ENCODE peak calls at places on chromosomes 13 and 19, in seven cellular contexts. U is GM12892, I is GM23338, G is stomach, E is GM12891, D is upper lobe of left lung, W is HL-60. O is an unnamed sample.

GRCh38 chr13:113545931-113546516 is 38.5 kb upstream of the TFDP1 start:
- DNase-seq in D (no peak), G (no peak), E (no peak), W (no peak), I (no peak), U (no peak), O (peak)

GRCh38 chr13:29923554-29924481 is 73.4 kb upstream of the UBL3 start:
- DNase-seq in E (peak), W (peak), U (peak), D (peak), I (peak), G (peak), O (peak)

GRCh38 chr19:23415034-23415433 is 19.8 kb upstream of the ZNF91 start:
- DNase-seq in D (no peak), I (peak), E (no peak), U (no peak), G (no peak), W (no peak), O (peak)

GRCh38 chr13:112072531-112073244 is 5.7 kb downstream of the SOX1 start:
- DNase-seq in I (peak), U (no peak), E (no peak), W (no peak), D (no peak), G (no peak), O (no peak)

GRCh38 chr13:36124236-36124822 is 6.9 kb downstream of the DCLK1 start:
- DNase-seq in W (no peak), E (no peak), U (no peak), G (no peak), I (no peak), D (no peak), O (no peak)

GRCh38 chr19:47122359-47123335 is 8.0 kb upstream of the SAE1 start:
- DNase-seq in U (no peak), W (no peak), I (no peak), E (no peak), D (no peak), G (no peak), O (no peak)

GRCh38 chr13:111116830-111117229 is 1.7 kb downstream of the ARHGEF7 start:
- DNase-seq in D (no peak), G (no peak), U (no peak), I (no peak), E (no peak), W (no peak), O (no peak)

GRCh38 chr13:62767473-62767872 is 1351.8 kb upstream of the PCDH20 start:
- DNase-seq in D (no peak), G (no peak), I (no peak), E (no peak), W (no peak), U (no peak), O (no peak)

GRCh38 chr13:101303512-101303911 is 112.8 kb downstream of the NALCN start:
- DNase-seq in U (no peak), E (no peak), I (no peak), W (no peak), G (no peak), D (no peak), O (no peak)

GRCh38 chr13:50124536-50125305 is 109.5 kb downstream of the KCNRG start:
- DNase-seq in D (peak), E (peak), U (no peak), W (peak), I (peak), G (peak), O (peak)
- TF ChIP-seq POLR2AphosphoS5 in D (peak), E (no peak), U (no peak), W (peak), I (no peak), G (no peak), O (no peak)

DNA sequence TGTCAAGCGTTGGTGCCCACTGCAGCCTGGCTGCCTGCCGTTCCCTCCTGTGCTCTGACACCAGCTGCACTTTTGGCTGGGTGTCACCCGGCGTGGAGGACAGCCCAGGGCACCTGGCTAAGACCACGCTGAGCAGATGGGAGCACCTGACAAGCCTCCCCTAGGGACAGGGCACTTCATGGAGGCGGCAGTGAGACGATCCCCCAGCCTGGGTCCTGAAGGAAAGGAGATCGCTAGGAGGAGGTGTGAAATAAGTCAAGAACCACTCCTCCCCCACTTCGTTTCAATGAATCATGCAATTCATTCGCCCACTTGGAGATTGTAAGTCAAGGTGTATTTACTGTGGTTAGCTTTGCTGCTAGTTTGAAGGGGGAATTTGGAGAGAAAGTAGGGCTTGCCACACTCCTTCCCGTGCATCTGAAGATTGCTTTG is 38.8 kb downstream of the VSTM2B start:
- DNase-seq in G (no peak), I (no peak), E (no peak), U (no peak), W (no peak), D (no peak), O (no peak)
- TF ChIP-seq POLR2AphosphoS5 in G (no peak), I (no peak), E (no peak), U (no peak), W (no peak), D (no peak), O (no peak)

GRCh38 chr19:38731654-38732301 is 12.5 kb downstream of the CAPN12 start:
- DNase-seq in U (no peak), E (no peak), G (peak), W (no peak), I (no peak), D (peak), O (peak)
- TF ChIP-seq POLR2AphosphoS5 in U (no peak), E (no peak), G (no peak), W (no peak), I (no peak), D (no peak), O (peak)

GRCh38 chr19:33704271-33704670 is 82.5 kb downstream of the CHST8 start:
- DNase-seq in W (no peak), G (no peak), I (no peak), U (no peak), E (no peak), D (no peak), O (no peak)
- TF ChIP-seq POLR2AphosphoS5 in W (no peak), G (no peak), I (no peak), U (no peak), E (no peak), D (no peak), O (no peak)

GRCh38 chr19:54188224-54188871 is 1.0 kb downstream of the MBOAT7 start:
- DNase-seq in E (no peak), G (no peak), U (no peak), I (peak), W (peak), D (no peak), O (no peak)
- TF ChIP-seq POLR2AphosphoS5 in E (no peak), G (no peak), U (no peak), I (no peak), W (peak), D (no peak), O (no peak)

DNA sequence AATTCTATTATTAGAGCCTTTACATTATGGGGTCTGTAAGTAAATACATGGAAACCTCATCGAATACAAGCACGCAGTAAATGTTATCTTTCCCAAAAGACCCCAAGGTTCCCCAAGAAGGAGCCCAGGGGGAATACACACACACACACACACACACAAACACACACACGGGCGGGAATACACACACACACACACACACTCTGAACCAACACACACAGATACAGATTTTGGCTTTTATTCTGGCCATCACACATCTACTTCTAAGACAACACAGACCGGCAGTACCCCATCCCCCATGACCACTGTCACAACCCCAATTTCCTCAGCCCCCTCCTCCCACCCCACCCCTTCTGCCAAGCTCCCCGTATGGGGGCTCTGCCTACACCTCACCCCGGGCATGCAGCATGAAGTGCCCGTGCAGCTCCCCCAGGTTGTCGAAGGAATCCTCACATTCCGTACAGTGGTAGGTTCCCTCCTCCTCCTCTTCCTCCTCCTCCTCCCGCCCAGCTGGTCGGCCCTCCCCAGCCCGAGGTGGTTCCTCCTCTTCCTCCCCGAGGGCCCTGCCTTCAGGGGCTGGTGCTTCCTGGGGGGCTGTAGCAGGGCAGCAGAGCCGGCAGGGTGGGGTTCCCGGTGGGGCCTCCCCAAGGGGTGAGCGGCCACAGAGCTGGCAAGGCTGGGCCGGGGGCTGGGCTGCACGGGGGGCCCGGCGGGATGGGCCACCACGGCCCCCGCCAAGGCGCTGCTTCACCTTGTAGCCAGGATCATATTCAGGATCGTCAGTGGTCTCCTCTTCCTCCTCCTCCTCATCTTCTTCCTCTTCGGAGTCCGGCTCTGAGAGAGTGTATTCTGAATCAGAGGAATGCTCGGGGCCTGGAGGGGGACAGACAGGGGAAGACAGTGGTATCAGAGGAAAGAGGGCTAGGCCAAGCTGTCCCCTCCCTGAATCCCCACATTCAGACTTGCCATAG is 4.4 kb upstream of the SRRM5 start:
- DNase-seq in I (no peak), E (no peak), G (no peak), D (no peak), W (no peak), U (no peak), O (no peak)
- TF ChIP-seq POLR2AphosphoS5 in I (no peak), E (no peak), G (no peak), D (no peak), W (no peak), U (no peak), O (no peak)

GRCh38 chr19:35357867-35358573 is at the start of gene FFAR3:
- DNase-seq in I (peak), D (peak), W (peak), U (no peak), E (no peak), G (peak), O (no peak)
- TF ChIP-seq POLR2AphosphoS5 in I (no peak), D (peak), W (peak), U (no peak), E (no peak), G (no peak), O (no peak)